ENCODE peak calls at places on chromosomes 4 and X, in five cellular contexts. Q, A, W, C and K are unnamed samples.

GRCh38 chr4:110877728-110878382 is 255.0 kb upstream of the PITX2 start:
- DNase-seq in W (no peak), C (no peak), Q (no peak), A (no peak), K (no peak)

GRCh38 chrX:153627675-153628111 is 19.3 kb upstream of the DUSP9 start:
- DNase-seq in A (no peak), Q (no peak), C (no peak), W (peak; percentile 19), K (peak; percentile 36)

GRCh38 chr4:173736840-173737239 is 206.8 kb upstream of the HAND2 start:
- DNase-seq in A (no peak), W (no peak), Q (no peak), C (no peak), K (no peak)

GRCh38 chrX:129496625-129497024 is 26.7 kb downstream of the SMARCA1 start:
- DNase-seq in A (no peak), C (no peak), W (no peak), Q (no peak), K (no peak)

GRCh38 chr4:72006576-72006975 is 25.2 kb upstream of the NPFFR2 start:
- DNase-seq in Q (no peak), A (no peak), W (no peak), C (no peak), K (no peak)

GRCh38 chrX:146831994-146832393 is 17.4 kb upstream of the CXorf51A start:
- DNase-seq in A (no peak), C (no peak), W (peak; percentile 5), Q (no peak), K (no peak)

GRCh38 chr4:121861427-121861826 is 8.8 kb downstream of the BBS7 start:
- DNase-seq in Q (no peak), A (no peak), C (no peak), W (no peak), K (no peak)

GRCh38 chr4:176838611-176839411 is 46.1 kb upstream of the VEGFC start:
- DNase-seq in C (no peak), A (no peak), Q (no peak), W (peak; percentile 44), K (no peak)

GRCh38 chrX:103538728-103539127 is 19.4 kb upstream of the RAB40A start:
- DNase-seq in A (no peak), C (no peak), Q (no peak), W (no peak), K (no peak)

GRCh38 chr4:122107680-122108079 is 44.5 kb upstream of the BLTP1 start:
- DNase-seq in C (no peak), A (no peak), W (no peak), Q (no peak), K (no peak)